ENCODE peak calls at places on chromosomes 2 and 18, in nine cellular contexts. C, P, L, U, J, R, Y, A and X are unnamed samples.

GRCh38 chr2:8609357-8609804 is 72.5 kb upstream of the ID2 start:
- DNase-seq in C (no peak), P (no peak), L (peak; percentile 81), U (no peak), J (peak; percentile 98), R (no peak), Y (no peak), A (no peak), X (no peak)

GRCh38 chr18:8849696-8850095 is 144.3 kb downstream of the MTCL1 start:
- DNase-seq in C (no peak), P (no peak), L (no peak), U (no peak), J (no peak), R (no peak), Y (no peak), A (no peak), X (no peak)

GRCh38 chr2:182077451-182078142 is 91.9 kb downstream of the PPP1R1C start:
- DNase-seq in C (peak; percentile 65), P (peak; percentile 17), L (peak; percentile 41), U (peak; percentile 66), J (peak; percentile 79), R (peak; percentile 33), Y (peak; percentile 41), A (peak; percentile 9), X (peak; percentile 64)

GRCh38 chr18:79463424-79463960 is 67.8 kb downstream of the NFATC1 start:
- DNase-seq in C (no peak), P (no peak), L (no peak), U (no peak), J (no peak), R (no peak), Y (no peak), A (no peak), X (no peak)

GRCh38 chr2:55839182-55839819 is 84.3 kb downstream of the EFEMP1 start:
- DNase-seq in C (no peak), P (no peak), L (peak; percentile 49), U (no peak), J (peak; percentile 91), R (no peak), Y (peak; percentile 84), A (no peak), X (no peak)

GRCh38 chr2:126775300-126775985 is 119.5 kb downstream of the GYPC start:
- DNase-seq in C (no peak), P (no peak), L (no peak), U (no peak), J (no peak), R (no peak), Y (no peak), A (no peak), X (no peak)

GRCh38 chr2:44453289-44453688 is 91.5 kb downstream of the CAMKMT start:
- DNase-seq in C (no peak), P (no peak), L (no peak), U (no peak), J (no peak), R (no peak), Y (no peak), A (no peak), X (no peak)

GRCh38 chr2:240362216-240362755 is 73.2 kb upstream of the GPC1 start:
- DNase-seq in C (no peak), P (no peak), L (peak; percentile 77), U (no peak), J (no peak), R (no peak), Y (no peak), A (no peak), X (no peak)

GRCh38 chr2:33213244-33213643 is 263.2 kb upstream of the RASGRP3 start:
- DNase-seq in C (no peak), P (no peak), L (no peak), U (no peak), J (no peak), R (no peak), Y (no peak), A (no peak), X (no peak)

GRCh38 chr2:72146357-72147302 is 1.0 kb downstream of the CYP26B1 start:
- DNase-seq in C (no peak), P (peak; percentile 13), L (no peak), U (no peak), J (no peak), R (no peak), Y (no peak), A (no peak), X (no peak)

GRCh38 chr2:150477347-150477746 is 10.1 kb downstream of the RND3 start:
- DNase-seq in C (no peak), P (no peak), L (no peak), U (no peak), J (no peak), R (no peak), Y (no peak), A (no peak), X (no peak)

GRCh38 chr2:134663451-134663850 is 55.3 kb downstream of the TMEM163 start:
- DNase-seq in C (no peak), P (no peak), L (peak; percentile 6), U (no peak), J (no peak), R (no peak), Y (no peak), A (no peak), X (no peak)

GRCh38 chr2:216492951-216493685 is 5.5 kb upstream of the RPL37A start:
- DNase-seq in C (peak; percentile 57), P (no peak), L (no peak), U (no peak), J (no peak), R (no peak), Y (peak; percentile 62), A (peak; percentile 67), X (no peak)

GRCh38 chr2:228728961-228729360 is 542.1 kb downstream of the PID1 start:
- DNase-seq in C (no peak), P (no peak), L (no peak), U (no peak), J (no peak), R (no peak), Y (no peak), A (no peak), X (no peak)

GRCh38 chr2:175926272-175926671 is 75.8 kb downstream of the LNPK start:
- DNase-seq in C (no peak), P (no peak), L (no peak), U (no peak), J (no peak), R (no peak), Y (no peak), A (no peak), X (no peak)

GRCh38 chr2:101372792-101373191 is 14.5 kb downstream of the CREG2 start:
- DNase-seq in C (no peak), P (no peak), L (no peak), U (no peak), J (no peak), R (no peak), Y (no peak), A (no peak), X (no peak)

GRCh38 chr2:39408351-39409136 is 28.5 kb downstream of the MAP4K3 start:
- DNase-seq in C (peak; percentile 43), P (no peak), L (no peak), U (no peak), J (no peak), R (no peak), Y (no peak), A (no peak), X (no peak)

GRCh38 chr18:60978338-60978737 is 354.9 kb upstream of the CDH20 start:
- DNase-seq in C (no peak), P (no peak), L (no peak), U (no peak), J (no peak), R (no peak), Y (peak; percentile 35), A (peak; percentile 6), X (no peak)

GRCh38 chr2:199042660-199043379 is 414.9 kb downstream of the SATB2 start:
- DNase-seq in C (no peak), P (no peak), L (no peak), U (no peak), J (no peak), R (no peak), Y (no peak), A (no peak), X (no peak)

GRCh38 chr2:108884629-108885028 is 98.1 kb downstream of the CCDC138 start:
- DNase-seq in C (no peak), P (no peak), L (no peak), U (no peak), J (no peak), R (no peak), Y (no peak), A (no peak), X (no peak)

GRCh38 chr2:163205696-163206267 is 367.2 kb upstream of the KCNH7 start:
- DNase-seq in C (no peak), P (no peak), L (no peak), U (no peak), J (no peak), R (no peak), Y (no peak), A (no peak), X (no peak)

GRCh38 chr2:177172034-177172880 is 40.3 kb upstream of the HNRNPA3 start:
- DNase-seq in C (no peak), P (no peak), L (no peak), U (no peak), J (peak; percentile 73), R (peak; percentile 36), Y (peak; percentile 78), A (peak; percentile 43), X (no peak)

GRCh38 chr2:152847067-152847466 is 128.6 kb downstream of the ARL6IP6 start:
- DNase-seq in C (no peak), P (no peak), L (no peak), U (no peak), J (no peak), R (no peak), Y (no peak), A (no peak), X (no peak)

GRCh38 chr2:205656426-205656795 is 25.9 kb upstream of the NRP2 start:
- DNase-seq in C (no peak), P (no peak), L (no peak), U (no peak), J (no peak), R (no peak), Y (no peak), A (no peak), X (no peak)